ENCODE peak calls at places on chromosomes 7 and 10, in nine cellular contexts. D is endodermal cell; J is upper lobe of right lung; V is uterus; S is heart right ventricle; Z is SJCRH30; E is mammary epithelial cell; B is CD8-positive, alpha-beta T cell; M is PC-9. K is an unnamed sample.

GRCh38 chr10:49212783-49213182 is 24.6 kb upstream of the TMEM273 start:
- DNase-seq in D (no peak), J (no peak), V (no peak), S (no peak), Z (no peak), E (no peak), B (no peak), M (no peak), K (no peak)

GRCh38 chr7:24965831-24966708 is 13.9 kb downstream of the OSBPL3 start:
- DNase-seq in D (peak), J (no peak), V (no peak), S (no peak), Z (peak), E (peak), B (peak), M (peak), K (no peak)

GRCh38 chr7:158174947-158175346 is 412.7 kb downstream of the PTPRN2 start:
- DNase-seq in D (no peak), J (no peak), V (no peak), S (no peak), Z (no peak), E (no peak), B (no peak), M (no peak), K (no peak)

GRCh38 chr7:133789951-133790350 is 337.2 kb upstream of the LRGUK start:
- DNase-seq in D (no peak), J (no peak), V (no peak), S (no peak), Z (no peak), E (peak), B (no peak), M (no peak), K (no peak)

GRCh38 chr7:36119005-36119711 is 33.9 kb upstream of the EEPD1 start:
- DNase-seq in D (no peak), J (no peak), V (no peak), S (no peak), Z (no peak), E (peak), B (no peak), M (peak), K (no peak)

GRCh38 chr7:131517218-131517923 is 39.1 kb downstream of the PODXL start:
- DNase-seq in D (no peak), J (no peak), V (no peak), S (no peak), Z (no peak), E (no peak), B (no peak), M (peak), K (no peak)

GRCh38 chr10:124643281-124644009 is 100.7 kb downstream of the FAM53B start:
- DNase-seq in D (no peak), J (no peak), V (no peak), S (peak), Z (no peak), E (no peak), B (no peak), M (no peak), K (no peak)

GRCh38 chr7:140908351-140908750 is 16.4 kb downstream of the BRAF start:
- DNase-seq in D (no peak), J (no peak), V (no peak), S (no peak), Z (peak), E (no peak), B (no peak), M (no peak), K (no peak)

GRCh38 chr10:682931-683447 is 6.5 kb downstream of the DIP2C start:
- DNase-seq in D (no peak), J (no peak), V (no peak), S (no peak), Z (no peak), E (no peak), B (no peak), M (no peak), K (no peak)

GRCh38 chr10:127738512-127739424 is 1.8 kb downstream of the FOXI2 start:
- DNase-seq in D (peak), J (no peak), V (no peak), S (no peak), Z (no peak), E (peak), B (no peak), M (no peak), K (no peak)

GRCh38 chr7:16268821-16269768 is 152.2 kb downstream of the CRPPA start:
- DNase-seq in D (no peak), J (no peak), V (no peak), S (no peak), Z (peak), E (peak), B (no peak), M (peak), K (no peak)

GRCh38 chr10:42969909-42970308 is 107.0 kb upstream of the RET start:
- DNase-seq in D (no peak), J (no peak), V (no peak), S (no peak), Z (no peak), E (no peak), B (peak), M (no peak), K (no peak)

GRCh38 chr7:152341039-152341913 is 94.5 kb downstream of the KMT2C start:
- DNase-seq in D (peak), J (no peak), V (no peak), S (no peak), Z (peak), E (peak), B (no peak), M (peak), K (no peak)

GRCh38 chr10:93495654-93496321 is 624 bp upstream of the CEP55 start:
- DNase-seq in D (peak), J (no peak), V (no peak), S (no peak), Z (peak), E (peak), B (peak), M (no peak), K (peak)

GRCh38 chr10:17643339-17643754 is 604 bp upstream of the STAM start:
- DNase-seq in D (no peak), J (peak), V (peak), S (peak), Z (peak), E (peak), B (no peak), M (peak), K (peak)

GRCh38 chr7:46544396-46545008 is 623.4 kb upstream of the IGFBP3 start:
- DNase-seq in D (no peak), J (no peak), V (no peak), S (no peak), Z (no peak), E (peak), B (no peak), M (peak), K (no peak)

GRCh38 chr7:105602325-105603305 is 21.3 kb upstream of the EFCAB10 start:
- DNase-seq in D (peak), J (peak), V (no peak), S (no peak), Z (no peak), E (no peak), B (no peak), M (no peak), K (no peak)

GRCh38 chr10:60733189-60733815 is 45.0 kb upstream of the CDK1 start:
- DNase-seq in D (peak), J (peak), V (no peak), S (peak), Z (no peak), E (peak), B (peak), M (peak), K (no peak)

GRCh38 chr7:158868754-158869410 is 12.5 kb downstream of the DYNC2I1 start:
- DNase-seq in D (peak), J (no peak), V (no peak), S (no peak), Z (no peak), E (no peak), B (no peak), M (no peak), K (no peak)

GRCh38 chr7:111784311-111784710 is 222.0 kb upstream of the IMMP2L start:
- DNase-seq in D (no peak), J (no peak), V (no peak), S (no peak), Z (no peak), E (no peak), B (no peak), M (no peak), K (no peak)

GRCh38 chr10:23171232-23171876 is 20.8 kb upstream of the PTF1A start:
- DNase-seq in D (peak), J (no peak), V (no peak), S (no peak), Z (peak), E (peak), B (no peak), M (no peak), K (peak)

GRCh38 chr10:43399911-43400310 is 9.1 kb downstream of the HNRNPF start:
- DNase-seq in D (no peak), J (no peak), V (no peak), S (no peak), Z (no peak), E (no peak), B (no peak), M (no peak), K (no peak)

GRCh38 chr10:34576789-34577188 is 238.3 kb downstream of the PARD3 start:
- DNase-seq in D (no peak), J (no peak), V (no peak), S (no peak), Z (no peak), E (no peak), B (no peak), M (no peak), K (no peak)

GRCh38 chr10:52623761-52624160 is 148.8 kb downstream of the MBL2 start:
- DNase-seq in D (no peak), J (no peak), V (no peak), S (no peak), Z (no peak), E (no peak), B (no peak), M (no peak), K (no peak)

GRCh38 chr10:79328737-79329504 is 18.3 kb upstream of the PPIF start:
- DNase-seq in D (no peak), J (no peak), V (no peak), S (no peak), Z (no peak), E (peak), B (no peak), M (peak), K (no peak)

GRCh38 chr7:81195033-81195432 is 276.2 kb upstream of the SEMA3C start:
- DNase-seq in D (no peak), J (no peak), V (no peak), S (no peak), Z (no peak), E (peak), B (no peak), M (no peak), K (no peak)

GRCh38 chr7:17029150-17029549 is 147.4 kb upstream of the AGR3 start:
- DNase-seq in D (no peak), J (no peak), V (no peak), S (no peak), Z (no peak), E (no peak), B (no peak), M (no peak), K (no peak)

GRCh38 chr10:100995171-100995570 is 4.4 kb upstream of the LZTS2 start:
- DNase-seq in D (no peak), J (no peak), V (no peak), S (no peak), Z (no peak), E (no peak), B (no peak), M (no peak), K (no peak)

GRCh38 chr10:100998183-100998990 is 1.2 kb upstream of the LZTS2 start:
- DNase-seq in D (peak), J (peak), V (peak), S (peak), Z (no peak), E (peak), B (peak), M (no peak), K (peak)

GRCh38 chr10:100998991-100999741 is 442 bp upstream of the LZTS2 start:
- DNase-seq in D (peak), J (peak), V (peak), S (peak), Z (peak), E (peak), B (peak), M (no peak), K (peak)

GRCh38 chr10:100997364-100998182 is 2.0 kb upstream of the LZTS2 start:
- DNase-seq in D (peak), J (peak), V (peak), S (peak), Z (peak), E (peak), B (peak), M (peak), K (peak)

DNA sequence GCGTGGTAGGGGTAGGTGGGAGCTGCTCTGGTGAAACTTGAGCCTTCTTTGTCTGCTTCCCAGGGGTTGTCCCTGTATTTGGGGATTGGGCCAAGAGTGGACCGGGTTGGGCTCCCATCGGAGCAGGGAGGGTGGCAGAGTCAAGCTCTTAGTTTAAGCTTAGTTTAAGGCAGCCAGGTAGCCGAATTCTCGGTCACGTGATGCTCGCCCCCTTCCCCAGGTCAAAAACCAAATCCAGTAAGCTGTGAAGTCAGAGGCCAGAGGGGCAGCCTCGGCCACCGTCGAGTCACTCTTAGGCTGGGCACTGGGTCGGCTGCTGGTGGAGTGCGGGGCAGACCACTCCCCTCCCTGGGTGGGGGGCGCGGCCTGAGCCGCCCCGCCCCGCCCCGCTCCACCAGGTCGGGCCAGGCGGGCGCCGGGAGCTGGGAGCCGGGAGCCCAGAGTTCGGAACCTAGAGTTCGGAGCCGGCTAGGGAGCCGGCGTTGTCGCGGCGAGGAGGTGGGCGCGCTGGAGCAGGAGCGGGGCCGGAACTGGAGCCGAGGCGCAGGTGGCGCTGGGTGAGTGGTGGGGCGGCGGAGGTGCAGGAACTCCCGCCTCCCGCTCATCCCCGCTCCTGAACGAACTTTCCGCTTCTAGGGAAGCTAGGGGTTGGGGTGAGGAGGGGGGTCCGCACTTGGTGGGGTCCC is 2.8 kb upstream of the LZTS2 start:
- DNase-seq in D (peak), J (peak), V (no peak), S (peak), Z (peak), E (peak), B (no peak), M (no peak), K (no peak)
- H3K27ac ChIP-seq in D (no peak), J (peak), V (peak), S (peak), Z (peak), E (peak), B (peak), M (no peak), K (peak)

GRCh38 chr10:95407546-95407945 is 116.7 kb upstream of the PDLIM1 start:
- DNase-seq in D (peak), J (no peak), V (no peak), S (no peak), Z (no peak), E (no peak), B (no peak), M (no peak), K (peak)
- H3K27ac ChIP-seq in D (no peak), J (peak), V (peak), S (peak), Z (no peak), E (no peak), B (no peak), M (peak), K (peak)

DNA sequence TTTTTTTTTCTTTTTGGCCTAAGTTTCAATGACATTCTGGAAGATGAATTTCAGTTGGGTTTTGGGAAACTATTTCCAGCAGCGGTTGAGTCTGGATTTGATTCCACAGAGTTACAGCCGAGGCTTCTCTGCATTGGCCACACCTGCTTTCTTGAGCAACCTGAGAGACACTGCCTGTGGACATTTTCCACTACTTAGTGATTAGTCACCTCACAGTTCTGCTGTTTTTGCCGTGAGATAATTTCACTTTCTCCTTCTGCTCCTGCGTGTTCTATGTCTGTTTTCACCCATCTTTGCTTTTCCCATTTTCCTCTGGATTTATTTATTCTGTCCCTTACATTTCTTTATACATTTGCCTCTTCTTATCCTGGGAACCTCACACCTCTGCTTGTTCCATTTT is 243.0 kb downstream of the BICC1 start:
- DNase-seq in D (no peak), J (no peak), V (peak), S (no peak), Z (no peak), E (peak), B (no peak), M (no peak), K (no peak)
- H3K27ac ChIP-seq in D (no peak), J (no peak), V (peak), S (peak), Z (peak), E (peak), B (no peak), M (no peak), K (peak)

GRCh38 chr10:131983780-131984179 is 2.1 kb upstream of the BNIP3 start:
- DNase-seq in D (no peak), J (no peak), V (no peak), S (no peak), Z (no peak), E (peak), B (no peak), M (peak), K (no peak)
- H3K27ac ChIP-seq in D (no peak), J (no peak), V (no peak), S (no peak), Z (no peak), E (no peak), B (no peak), M (no peak), K (no peak)

DNA sequence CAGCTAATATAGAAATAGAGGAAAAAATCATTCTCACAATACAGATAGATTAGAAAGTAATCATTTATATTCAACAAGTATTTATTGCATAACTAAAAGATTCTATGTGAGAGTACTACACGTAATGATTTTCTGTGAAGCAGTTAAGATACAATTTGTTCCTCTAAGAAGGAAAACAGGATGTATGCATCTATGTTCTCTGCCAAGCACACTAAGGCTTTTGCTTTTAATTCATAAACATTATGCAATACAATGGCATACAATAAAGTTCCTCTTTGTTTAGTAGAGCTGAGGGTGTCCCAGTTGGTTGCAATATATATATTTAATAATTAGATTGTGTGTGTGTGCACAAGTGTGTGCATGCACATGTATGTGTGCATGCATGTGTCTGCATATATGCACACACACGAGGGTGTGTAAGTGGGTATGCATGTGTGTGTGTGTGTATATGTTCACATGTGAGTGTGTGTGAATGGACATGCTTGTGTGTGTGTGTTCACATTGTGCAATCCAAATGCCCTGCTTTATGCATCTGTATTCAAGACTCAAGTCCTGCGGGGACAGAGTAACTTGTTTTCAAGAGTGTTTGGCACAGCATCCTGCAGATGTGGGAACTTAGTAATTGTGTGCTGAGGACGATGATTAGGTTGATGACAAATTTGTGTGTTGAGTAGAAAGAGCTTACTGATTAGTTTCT is 481.5 kb upstream of the KLF6 start:
- DNase-seq in D (no peak), J (no peak), V (no peak), S (no peak), Z (no peak), E (peak), B (no peak), M (no peak), K (no peak)
- H3K27ac ChIP-seq in D (no peak), J (no peak), V (no peak), S (no peak), Z (no peak), E (no peak), B (no peak), M (no peak), K (no peak)

GRCh38 chr7:100723732-100724275 is 3.5 kb downstream of the EPO start:
- DNase-seq in D (no peak), J (no peak), V (no peak), S (no peak), Z (no peak), E (no peak), B (no peak), M (no peak), K (no peak)
- H3K27ac ChIP-seq in D (no peak), J (no peak), V (no peak), S (no peak), Z (no peak), E (no peak), B (no peak), M (no peak), K (no peak)

DNA sequence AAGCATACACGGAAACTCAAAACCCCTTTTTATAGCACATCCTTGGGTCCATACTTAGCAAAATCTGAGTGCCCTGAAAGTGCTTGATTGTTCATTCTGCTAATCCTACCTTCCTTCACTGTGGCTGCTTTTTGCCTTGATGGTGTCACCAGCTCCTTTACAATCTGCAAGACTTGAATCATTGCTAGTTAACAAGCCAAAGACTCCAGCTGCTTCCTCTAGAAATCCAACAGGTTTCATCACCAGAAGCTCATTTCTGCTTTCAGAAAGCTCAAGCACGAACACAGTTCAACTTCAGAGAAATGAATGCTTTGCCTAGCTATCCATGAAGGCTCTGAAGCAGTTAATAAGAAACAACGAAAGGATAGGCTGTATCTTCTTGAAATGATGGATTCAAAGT is 38.0 kb downstream of the USP6NL start:
- DNase-seq in D (no peak), J (no peak), V (no peak), S (no peak), Z (no peak), E (no peak), B (no peak), M (no peak), K (no peak)
- H3K27ac ChIP-seq in D (no peak), J (no peak), V (no peak), S (no peak), Z (no peak), E (no peak), B (no peak), M (no peak), K (no peak)

GRCh38 chr10:71712572-71713134 is 6.9 kb downstream of the C10orf105 start:
- DNase-seq in D (no peak), J (no peak), V (no peak), S (no peak), Z (no peak), E (no peak), B (peak), M (no peak), K (no peak)

GRCh38 chr10:71710519-71710918 is 9.1 kb downstream of the C10orf105 start:
- DNase-seq in D (no peak), J (no peak), V (no peak), S (no peak), Z (no peak), E (no peak), B (no peak), M (no peak), K (no peak)

GRCh38 chr10:71713135-71714040 is 6.2 kb downstream of the C10orf105 start:
- DNase-seq in D (peak), J (peak), V (peak), S (peak), Z (no peak), E (peak), B (no peak), M (peak), K (peak)

GRCh38 chr10:71711052-71711623 is 8.4 kb downstream of the C10orf105 start:
- DNase-seq in D (no peak), J (no peak), V (no peak), S (no peak), Z (peak), E (peak), B (no peak), M (no peak), K (no peak)

GRCh38 chr10:71712170-71712569 is 7.4 kb downstream of the C10orf105 start:
- DNase-seq in D (no peak), J (no peak), V (no peak), S (no peak), Z (no peak), E (no peak), B (no peak), M (no peak), K (no peak)
- H3K27ac ChIP-seq in D (no peak), J (peak), V (peak), S (peak), Z (no peak), E (no peak), B (peak), M (no peak), K (peak)

GRCh38 chr10:80509108-80509402 is 28.6 kb upstream of the SH2D4B start:
- DNase-seq in D (no peak), J (no peak), V (no peak), S (no peak), Z (no peak), E (no peak), B (no peak), M (no peak), K (no peak)
- H3K27ac ChIP-seq in D (no peak), J (peak), V (peak), S (peak), Z (no peak), E (no peak), B (no peak), M (peak), K (no peak)

K was measured in ascending aorta.